ENCODE peak calls at places on chromosomes 4 and X, in seven cellular contexts. K is putamen; C is activated naive CD4-positive, alpha-beta T cell treated with anti-CD3 and anti-CD28 coated beads, Interleukin-2, amount 10 ng/mL, durations not matched to agents 7 days and 5 days; Q is T-helper 9 cell; A is astrocyte of the spinal cord; Z is omental fat pad; B is Kasumi-1. E is an unnamed sample.

GRCh38 chrX:41238543-41238942 is 95.4 kb upstream of the DDX3X start:
- DNase-seq in K (no peak), C (no peak), Q (no peak), A (peak), Z (no peak), B (peak), E (no peak)

GRCh38 chr4:24781999-24782745 is 13.2 kb upstream of the SOD3 start:
- DNase-seq in K (peak), C (no peak), Q (no peak), A (no peak), Z (no peak), B (no peak), E (no peak)

GRCh38 chrX:132614297-132614696 is 125.5 kb upstream of the MBNL3 start:
- DNase-seq in K (no peak), C (no peak), Q (no peak), A (no peak), Z (no peak), B (no peak), E (no peak)

GRCh38 chr4:77852892-77853495 is 9.6 kb upstream of the MRPL1 start:
- DNase-seq in K (no peak), C (peak), Q (peak), A (no peak), Z (no peak), B (peak), E (no peak)

GRCh38 chr4:82293304-82293703 is 80.5 kb downstream of the HNRNPD start:
- DNase-seq in K (no peak), C (peak), Q (no peak), A (no peak), Z (no peak), B (peak), E (no peak)

GRCh38 chrX:65574356-65574755 is 39.8 kb upstream of the LAS1L start:
- DNase-seq in K (no peak), C (no peak), Q (no peak), A (no peak), Z (no peak), B (no peak), E (no peak)

GRCh38 chr4:120071192-120071795 is 4.6 kb upstream of the MAD2L1 start:
- DNase-seq in K (peak), C (peak), Q (peak), A (peak), Z (no peak), B (peak), E (no peak)

GRCh38 chrX:150037041-150037440 is 98.8 kb upstream of the EOLA2 start:
- DNase-seq in K (no peak), C (no peak), Q (no peak), A (peak), Z (no peak), B (no peak), E (no peak)

GRCh38 chrX:65688403-65688881 is 21.0 kb downstream of the MSN start:
- DNase-seq in K (no peak), C (no peak), Q (no peak), A (no peak), Z (no peak), B (no peak), E (no peak)

GRCh38 chr4:174041555-174042110 is 241.8 kb downstream of the FBXO8 start:
- DNase-seq in K (no peak), C (no peak), Q (no peak), A (no peak), Z (no peak), B (no peak), E (no peak)

GRCh38 chrX:103398321-103398937 is 22.1 kb downstream of the BEX3 start:
- DNase-seq in K (no peak), C (no peak), Q (no peak), A (peak), Z (no peak), B (peak), E (no peak)

GRCh38 chr4:27149541-27150212 is 289.0 kb downstream of the STIM2 start:
- DNase-seq in K (no peak), C (no peak), Q (no peak), A (peak), Z (no peak), B (no peak), E (no peak)

GRCh38 chr4:152258804-152259708 is 276.8 kb downstream of the FBXW7 start:
- DNase-seq in K (no peak), C (no peak), Q (no peak), A (peak), Z (no peak), B (peak), E (no peak)

GRCh38 chr4:14396183-14396582 is 606.1 kb upstream of the CPEB2 start:
- DNase-seq in K (no peak), C (no peak), Q (no peak), A (no peak), Z (no peak), B (no peak), E (no peak)

GRCh38 chr4:98113005-98113404 is 30.3 kb downstream of the STPG2 start:
- DNase-seq in K (peak), C (peak), Q (no peak), A (peak), Z (no peak), B (peak), E (no peak)

GRCh38 chrX:133699023-133699728 is 283.9 kb upstream of the GPC4 start:
- DNase-seq in K (no peak), C (no peak), Q (no peak), A (peak), Z (no peak), B (no peak), E (no peak)

GRCh38 chrX:115138040-115138439 is 51.2 kb upstream of the RBMXL3 start:
- DNase-seq in K (no peak), C (no peak), Q (no peak), A (no peak), Z (no peak), B (no peak), E (no peak)

GRCh38 chr4:118948545-118949144 is 60.0 kb downstream of the SYNPO2 start:
- DNase-seq in K (no peak), C (no peak), Q (no peak), A (no peak), Z (no peak), B (peak), E (no peak)

GRCh38 chr4:175422331-175422730 is 389.7 kb downstream of the GPM6A start:
- DNase-seq in K (no peak), C (no peak), Q (no peak), A (peak), Z (no peak), B (no peak), E (no peak)

GRCh38 chr4:163404570-163404969 is 60.9 kb downstream of the NPY5R start:
- DNase-seq in K (no peak), C (no peak), Q (no peak), A (peak), Z (no peak), B (no peak), E (no peak)

GRCh38 chrX:7076245-7076661 is 71.3 kb upstream of the STS start:
- DNase-seq in K (no peak), C (no peak), Q (no peak), A (no peak), Z (no peak), B (no peak), E (no peak)

GRCh38 chr4:157172011-157172410 is 48.5 kb upstream of the GRIA2 start:
- DNase-seq in K (no peak), C (no peak), Q (no peak), A (peak), Z (no peak), B (no peak), E (no peak)

GRCh38 chr4:10171055-10171454 is 54.5 kb upstream of the WDR1 start:
- DNase-seq in K (no peak), C (no peak), Q (no peak), A (no peak), Z (no peak), B (no peak), E (no peak)

GRCh38 chr4:41430796-41431195 is 107.2 kb upstream of the LIMCH1 start:
- DNase-seq in K (no peak), C (no peak), Q (no peak), A (no peak), Z (no peak), B (no peak), E (no peak)

GRCh38 chr4:109414938-109415337 is 18.7 kb upstream of the SEC24B start:
- DNase-seq in K (no peak), C (no peak), Q (no peak), A (peak), Z (no peak), B (no peak), E (no peak)

GRCh38 chr4:187396106-187396505 is 599.5 kb upstream of the ZFP42 start:
- DNase-seq in K (peak), C (no peak), Q (no peak), A (no peak), Z (no peak), B (no peak), E (no peak)

E was measured in thoracic aorta.